ENCODE peak calls at places on chromosomes 12 and 14, in eight cellular contexts. P is A673, T is spleen, A is K562, C is heart right ventricle, K is uterus, B is aorta, R is mammary epithelial cell. I is an unnamed sample.
A peak's percentile ranks its signal among the peaks of the same experiment; 100 is the strongest.

GRCh38 chr14:75042040-75042439 is 9.2 kb downstream of the MLH3 start:
- DNase-seq in B (no peak), R (no peak), T (no peak), A (no peak), C (no peak), K (no peak), P (peak; percentile 85), I (no peak)

GRCh38 chr14:40240456-40240855 is 808.2 kb upstream of the FBXO33 start:
- DNase-seq in T (no peak), C (no peak), A (no peak), P (peak; percentile 7), K (no peak), B (no peak), R (no peak), I (no peak)

GRCh38 chr12:88298761-88299242 is 156.7 kb downstream of the TMTC3 start:
- DNase-seq in C (no peak), R (peak; percentile 95), K (no peak), A (no peak), T (no peak), P (peak; percentile 66), B (no peak), I (peak; percentile 62)

GRCh38 chr14:20604291-20604690 is 13.1 kb upstream of the RNASE12 start:
- DNase-seq in R (no peak), A (no peak), T (no peak), C (no peak), P (no peak), B (no peak), K (no peak), I (no peak)

GRCh38 chr14:71499018-71499417 is 433.2 kb upstream of the RGS6 start:
- DNase-seq in A (no peak), T (no peak), K (no peak), R (no peak), P (no peak), C (no peak), B (no peak), I (no peak)

GRCh38 chr12:107764626-107765025 is 3.7 kb upstream of the PRDM4 start:
- DNase-seq in T (no peak), R (no peak), P (no peak), A (no peak), B (no peak), C (no peak), K (no peak), I (no peak)

GRCh38 chr12:101567918-101568317 is 26.9 kb upstream of the MYBPC1 start:
- DNase-seq in T (no peak), C (no peak), K (no peak), A (no peak), R (no peak), B (no peak), P (no peak), I (no peak)

GRCh38 chr12:18139989-18140596 is 50.1 kb upstream of the RERGL start:
- DNase-seq in T (no peak), B (no peak), P (peak; percentile 50), R (peak; percentile 9), A (no peak), C (no peak), K (no peak), I (no peak)

GRCh38 chr12:114747156-114747555 is 63.2 kb upstream of the TBX3 start:
- DNase-seq in B (no peak), P (no peak), K (no peak), C (no peak), R (no peak), T (no peak), A (no peak), I (no peak)

GRCh38 chr12:62866451-62867082 is 68.4 kb downstream of the PPM1H start:
- DNase-seq in A (no peak), C (no peak), R (peak; percentile 56), P (no peak), T (no peak), B (no peak), K (no peak), I (peak; percentile 68)

GRCh38 chr12:29396774-29397173 is 15.8 kb upstream of the ERGIC2 start:
- DNase-seq in B (no peak), C (no peak), A (no peak), P (no peak), T (no peak), K (no peak), R (peak; percentile 42), I (no peak)

GRCh38 chr14:87690076-87690661 is 302.8 kb downstream of the GALC start:
- DNase-seq in C (no peak), A (no peak), B (no peak), P (peak; percentile 19), K (no peak), T (no peak), R (no peak), I (no peak)

GRCh38 chr14:62213516-62213915 is 451.3 kb downstream of the SNAPC1 start:
- DNase-seq in K (no peak), A (no peak), C (no peak), P (no peak), B (no peak), T (no peak), R (peak; percentile 80), I (peak; percentile 13)

GRCh38 chr14:86035882-86036281 is 505.9 kb downstream of the FLRT2 start:
- DNase-seq in B (no peak), C (no peak), P (peak; percentile 55), K (no peak), A (no peak), R (peak; percentile 17), T (no peak), I (no peak)

GRCh38 chr12:55933158-55933798 is 2.3 kb downstream of the DGKA start:
- DNase-seq in T (no peak), C (no peak), A (no peak), P (no peak), R (peak; percentile 97), B (peak; percentile 65), K (no peak), I (peak; percentile 77)

GRCh38 chr12:121128908-121129704 is 3.6 kb upstream of the P2RX7 start:
- DNase-seq in A (peak; percentile 88), P (peak; percentile 79), R (no peak), K (peak; percentile 76), B (peak; percentile 93), C (peak; percentile 77), T (peak; percentile 90), I (peak; percentile 69)

GRCh38 chr14:51521764-51522163 is 129.9 kb upstream of the FRMD6 start:
- DNase-seq in P (no peak), B (no peak), C (no peak), A (no peak), T (no peak), R (peak; percentile 66), K (no peak), I (no peak)

GRCh38 chr12:120015313-120015712 is 26.3 kb downstream of the BICDL1 start:
- DNase-seq in K (no peak), T (no peak), R (no peak), C (no peak), A (peak; percentile 21), P (no peak), B (no peak), I (no peak)

GRCh38 chr12:120581998-120582397 is 796 bp upstream of the POP5 start:
- DNase-seq in T (no peak), P (peak; percentile 17), C (no peak), K (no peak), B (no peak), A (no peak), R (no peak), I (no peak)

DNA sequence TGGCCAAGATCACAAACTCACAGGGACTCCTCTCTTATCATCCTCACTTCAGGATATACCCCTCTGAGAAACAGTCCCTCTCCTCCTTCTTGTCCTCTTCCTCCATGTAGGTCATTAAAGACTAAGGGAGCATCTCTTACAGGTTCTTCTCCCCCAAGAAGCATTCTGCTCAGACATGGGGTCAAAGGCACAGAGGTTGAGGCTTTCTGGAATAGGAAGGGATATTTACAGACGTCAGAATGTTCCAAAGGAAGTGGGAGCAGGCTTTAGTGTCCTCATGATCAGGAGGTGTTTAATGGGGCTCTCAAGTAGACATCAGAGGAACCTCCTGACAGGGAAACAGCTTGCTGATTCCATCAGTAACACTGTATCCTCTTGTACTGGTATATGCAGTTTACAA is 36.4 kb downstream of the PRPF40B start:
- DNase-seq in A (no peak), C (no peak), B (no peak), T (no peak), K (no peak), R (no peak), P (no peak), I (no peak)
- H3K4me3 ChIP-seq in A (no peak overlapping the region), C (no peak overlapping the region), B (no peak overlapping the region), T (no peak overlapping the region), K (no peak overlapping the region), R (no peak overlapping the region), P (no peak overlapping the region), I (no peak overlapping the region)

GRCh38 chr12:71438670-71439361 is 782 bp upstream of the LGR5 start:
- DNase-seq in R (no peak), T (no peak), A (no peak), B (no peak), C (no peak), P (peak; percentile 19), K (no peak), I (no peak)

GRCh38 chr12:71439613-71440392 is at the start of gene LGR5:
- DNase-seq in T (peak; percentile 73), P (peak; percentile 84), K (no peak), R (peak; percentile 23), B (peak; percentile 52), A (no peak), C (peak; percentile 17), I (peak; percentile 48)

GRCh38 chr12:71432936-71433335 is 6.7 kb upstream of the LGR5 start:
- DNase-seq in A (no peak), C (no peak), B (no peak), T (no peak), K (no peak), R (no peak), P (no peak), I (no peak)

GRCh38 chr12:71439362-71439612 is 311 bp upstream of the LGR5 start:
- DNase-seq in B (no peak), R (no peak), K (no peak), A (no peak), P (no peak), C (no peak), T (no peak), I (no peak)

GRCh38 chr12:71436696-71437095 is 2.9 kb upstream of the LGR5 start:
- DNase-seq in P (no peak), C (no peak), A (no peak), B (no peak), T (no peak), R (no peak), K (no peak), I (no peak)
- H3K9me3 ChIP-seq in P (peaks cover 19% of the 10 kb centered on the region), C (no peaks in the 10 kb centered on the region), A (peaks cover 2% of the 10 kb centered on the region), B (peaks cover 5% of the 10 kb centered on the region), T (peaks cover 24% of the 10 kb centered on the region), R (peaks cover 4% of the 10 kb centered on the region), K (no peaks in the 10 kb centered on the region), I (peaks cover 4% of the 10 kb centered on the region)

GRCh38 chr14:45211295-45211694 is 41.7 kb downstream of the MIS18BP1 start:
- DNase-seq in R (no peak), T (no peak), B (no peak), K (no peak), P (no peak), A (no peak), C (no peak), I (no peak)
- H3K36me3 ChIP-seq in R (peaks cover 18% of the 10 kb centered on the region), T (peaks cover 100% of the 10 kb centered on the region), B (peaks cover 2% of the 10 kb centered on the region), K (no peaks in the 10 kb centered on the region), P (peaks cover 63% of the 10 kb centered on the region), A (peaks cover 35% of the 10 kb centered on the region), C (no peaks in the 10 kb centered on the region), I (peaks cover 8% of the 10 kb centered on the region)

DNA sequence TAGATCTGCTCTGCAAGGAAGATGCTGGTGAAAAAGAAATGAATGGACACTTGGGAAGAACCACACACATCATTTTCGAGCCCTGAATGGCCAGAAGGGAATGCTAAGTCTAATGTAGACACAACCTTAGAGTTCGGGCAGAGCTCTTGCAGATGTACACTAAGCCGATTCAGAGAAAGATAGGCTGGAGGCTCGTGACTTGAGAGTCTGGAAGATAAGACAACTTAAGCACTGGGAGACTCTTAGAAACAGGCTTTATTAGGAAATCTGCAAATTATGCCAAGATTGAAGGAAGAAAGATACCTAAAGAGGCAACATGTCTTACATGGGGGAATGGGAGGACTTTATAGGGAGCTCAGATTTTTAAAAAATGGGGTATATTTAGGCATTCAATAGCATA is 13.5 kb downstream of the TBPL2 start:
- DNase-seq in R (no peak), P (no peak), T (no peak), K (no peak), B (no peak), C (no peak), A (no peak), I (no peak)
- H3K4me3 ChIP-seq in R (no peak overlapping the region), P (no peak overlapping the region), T (no peak overlapping the region), K (no peak overlapping the region), B (no peak overlapping the region), C (no peak overlapping the region), A (no peak overlapping the region), I (no peak overlapping the region)